ENCODE peak calls at places on chromosomes 11 and 22, in five cellular contexts. K is naive thymus-derived CD4-positive, alpha-beta T cell; J is AG04450; N is cardiac muscle cell; Q is CD8-positive, alpha-beta memory T cell. Y is an unnamed sample. For H3K27me3, the result is how much of the 10 kb centered on the place peaks cover.

GRCh38 chr11:40722179-40722795 is 737.2 kb downstream of the LRRC4C start:
- DNase-seq in Q (no peak), N (peak), K (no peak), J (no peak), Y (peak)

GRCh38 chr22:25062378-25063095 is 110.0 kb downstream of the KIAA1671 start:
- DNase-seq in N (no peak), J (no peak), K (peak), Q (peak), Y (no peak)

GRCh38 chr11:100800202-100800601 is 113.1 kb downstream of the ARHGAP42 start:
- DNase-seq in Q (no peak), J (no peak), K (no peak), N (peak), Y (no peak)

GRCh38 chr11:12330491-12331231 is 46.7 kb upstream of the PARVA start:
- DNase-seq in J (no peak), Q (no peak), N (peak), K (no peak), Y (no peak)

GRCh38 chr22:50674127-50674493 is 1.5 kb downstream of the SHANK3 start:
- DNase-seq in K (no peak), Q (no peak), J (no peak), N (no peak), Y (no peak)

GRCh38 chr22:17065433-17065832 is 19.4 kb upstream of the IL17RA start:
- DNase-seq in J (no peak), N (no peak), K (no peak), Q (no peak), Y (no peak)

GRCh38 chr11:6900327-6900999 is 8.2 kb upstream of the OR2D2 start:
- DNase-seq in N (no peak), Q (no peak), K (no peak), J (no peak), Y (no peak)

GRCh38 chr11:200224-201003 is 6.8 kb downstream of the BET1L start:
- DNase-seq in K (no peak), N (no peak), J (no peak), Q (no peak), Y (no peak)

GRCh38 chr22:24164823-24165379 is 16.4 kb upstream of the SUSD2 start:
- DNase-seq in K (no peak), J (no peak), Q (no peak), N (no peak), Y (no peak)

GRCh38 chr22:35230839-35231584 is 26.3 kb upstream of the HMGXB4 start:
- DNase-seq in K (no peak), N (no peak), J (no peak), Q (no peak), Y (no peak)

GRCh38 chr11:80593981-80594380 is 1153.2 kb upstream of the TENM4 start:
- DNase-seq in N (peak), Q (no peak), J (no peak), K (no peak), Y (no peak)

GRCh38 chr22:30968924-30969531 is at the start of gene TUG1:
- DNase-seq in K (peak), J (peak), N (peak), Q (peak), Y (peak)

GRCh38 chr11:1049911-1050580 is 13.5 kb upstream of the MUC6 start:
- DNase-seq in K (no peak), J (no peak), N (no peak), Q (no peak), Y (no peak)

GRCh38 chr11:8615633-8616032 is 21.6 kb upstream of the STK33 start:
- DNase-seq in K (no peak), Q (no peak), J (no peak), N (no peak), Y (no peak)

GRCh38 chr11:124329787-124330478 is 9.9 kb upstream of the OR8D2 start:
- DNase-seq in Q (no peak), N (no peak), K (no peak), J (no peak), Y (peak)

GRCh38 chr11:122817121-122817520 is 21.2 kb upstream of the CRTAM start:
- DNase-seq in J (no peak), N (peak), Q (no peak), K (no peak), Y (no peak)

GRCh38 chr22:47195156-47195675 is 432.8 kb downstream of the TBC1D22A start:
- DNase-seq in Q (no peak), J (no peak), N (no peak), K (no peak), Y (no peak)

GRCh38 chr11:82988936-82989627 is 82.6 kb downstream of the RAB30 start:
- DNase-seq in Q (no peak), K (no peak), J (no peak), N (no peak), Y (no peak)

GRCh38 chr11:123561046-123561781 is 93.2 kb downstream of the SCN3B start:
- DNase-seq in N (peak), K (no peak), Q (no peak), J (no peak), Y (no peak)

GRCh38 chr11:130631119-130631518 is 182.7 kb downstream of the ADAMTS15 start:
- DNase-seq in K (no peak), Q (no peak), N (peak), J (no peak), Y (no peak)

GRCh38 chr22:50136431-50137047 is 34.0 kb upstream of the PANX2 start:
- DNase-seq in N (peak), K (no peak), J (no peak), Q (no peak), Y (no peak)

GRCh38 chr11:132992838-132993680 is 539.2 kb downstream of the OPCML start:
- DNase-seq in J (no peak), K (no peak), Q (no peak), N (peak), Y (no peak)

GRCh38 chr11:96256213-96256580 is 86.8 kb downstream of the MAML2 start:
- DNase-seq in Q (no peak), K (no peak), J (no peak), N (no peak), Y (no peak)

GRCh38 chr11:111299111-111300026 is 1.0 kb downstream of the POU2AF3 start:
- DNase-seq in N (peak), J (no peak), Q (no peak), K (no peak), Y (no peak)

GRCh38 chr22:43319661-43320486 is 23.3 kb downstream of the SCUBE1 start:
- DNase-seq in K (no peak), J (no peak), Q (no peak), N (no peak), Y (no peak)

GRCh38 chr11:38446336-38446735 is 1848.3 kb upstream of the RAG2 start:
- DNase-seq in J (no peak), K (no peak), N (no peak), Q (no peak), Y (no peak)

GRCh38 chr11:83475741-83476140 is 189.6 kb upstream of the CCDC90B start:
- DNase-seq in K (no peak), Q (no peak), N (no peak), J (no peak), Y (no peak)

GRCh38 chr11:9527481-9528140 is 45.9 kb upstream of the WEE1 start:
- DNase-seq in N (peak), Q (no peak), K (no peak), J (peak), Y (no peak)

GRCh38 chr11:86397351-86397750 is 22.7 kb downstream of the CCDC81 start:
- DNase-seq in N (no peak), Q (no peak), K (no peak), J (no peak), Y (no peak)

GRCh38 chr11:44813401-44813800 is 86.6 kb downstream of the TSPAN18 start:
- DNase-seq in J (no peak), K (no peak), N (no peak), Q (no peak), Y (peak)

GRCh38 chr11:35548925-35549561 is 23.6 kb upstream of the PAMR1 start:
- DNase-seq in J (no peak), N (no peak), K (no peak), Q (no peak), Y (no peak)

GRCh38 chr11:94504689-94505293 is 7.5 kb upstream of the C11orf97 start:
- DNase-seq in N (peak), Q (peak), J (peak), K (peak), Y (no peak)

DNA sequence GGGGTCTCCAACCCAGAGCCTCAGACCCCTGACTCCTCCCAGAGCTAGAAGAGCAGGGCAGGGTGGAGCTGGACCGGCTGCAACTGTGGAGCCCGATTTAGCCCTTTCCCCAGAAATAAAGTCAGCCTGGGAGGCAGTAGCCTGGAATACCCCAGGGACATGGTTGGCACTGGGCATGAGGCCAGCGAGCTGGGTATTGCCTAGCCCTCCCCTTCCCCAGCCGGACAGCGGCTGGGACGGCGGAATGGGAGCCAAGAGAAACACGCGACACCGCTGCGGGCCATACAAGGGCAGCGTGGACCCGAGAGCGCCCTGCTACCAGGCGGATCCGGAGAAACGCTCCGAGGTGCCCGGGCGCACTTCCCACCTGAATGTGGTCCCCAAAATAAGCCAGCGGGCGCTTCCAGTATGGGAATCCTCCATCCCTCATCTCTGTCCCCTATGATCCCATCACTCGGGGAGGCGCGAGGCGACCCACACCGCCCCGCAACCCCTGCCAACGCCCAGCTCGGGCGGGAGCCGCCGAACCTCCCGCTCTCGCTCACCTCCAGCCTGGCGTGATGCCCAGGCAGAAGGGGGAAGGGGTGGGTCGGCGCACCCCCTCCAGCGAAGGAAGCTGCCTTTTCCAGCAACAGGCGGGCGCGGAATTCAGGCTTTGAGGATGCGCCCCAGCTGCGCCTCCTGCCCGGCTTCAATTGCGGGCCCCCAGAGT is 757 bp downstream of the MCAM start:
- DNase-seq in K (no peak), Q (no peak), J (no peak), N (no peak), Y (no peak)
- H3K27me3 ChIP-seq in K (under half), Q (under half), J (under half), N (under half), Y (under half)

GRCh38 chr22:38843201-38843715 is 570 bp downstream of the NPTXR start:
- DNase-seq in J (peak), K (peak), Q (peak), N (peak), Y (peak)

GRCh38 chr22:38843716-38844660 is at the start of gene NPTXR:
- DNase-seq in Q (peak), J (no peak), K (peak), N (peak), Y (no peak)

GRCh38 chr22:38845368-38845740 is 1.5 kb upstream of the NPTXR start:
- DNase-seq in Q (no peak), J (no peak), N (no peak), K (no peak), Y (no peak)

GRCh38 chr22:38842512-38843200 is 1.2 kb downstream of the NPTXR start:
- DNase-seq in Q (no peak), J (no peak), K (no peak), N (no peak), Y (no peak)

DNA sequence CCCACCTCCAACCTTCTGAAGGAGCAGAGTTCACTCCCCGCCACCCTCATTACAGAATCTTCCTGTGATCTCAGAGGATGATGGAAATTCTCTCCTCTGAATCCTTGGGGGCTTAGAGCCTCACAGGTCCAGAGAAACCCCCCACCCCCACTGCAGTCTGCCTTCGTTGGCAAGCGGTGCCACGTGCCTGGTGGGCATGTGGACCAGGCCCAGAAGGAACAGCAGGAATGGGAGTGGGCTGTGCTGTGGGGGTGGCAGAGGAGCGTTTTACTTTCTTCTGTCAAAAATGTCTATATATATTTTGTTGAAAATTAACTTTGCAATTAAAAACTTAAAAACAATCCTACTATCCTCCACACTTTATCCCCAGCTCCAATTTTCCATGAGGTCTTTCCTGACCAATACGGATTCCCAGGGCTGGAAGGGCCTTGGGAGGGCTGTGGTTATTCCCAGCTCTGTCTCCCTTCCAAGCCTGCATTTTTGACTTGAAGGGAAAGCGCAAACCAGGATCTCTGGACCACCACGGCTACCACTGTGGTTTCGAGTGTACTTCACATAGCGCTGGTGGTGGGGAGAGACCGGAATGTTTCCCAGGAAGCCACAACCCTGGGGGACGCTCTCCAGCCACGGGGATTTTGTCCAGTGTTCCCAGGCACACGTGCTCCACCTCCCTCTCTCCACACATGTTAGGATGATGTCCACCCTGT is 986 bp upstream of the NPTXR start:
- DNase-seq in K (no peak), J (no peak), N (peak), Q (no peak), Y (no peak)
- H3K27me3 ChIP-seq in K (under half), J (under half), N (half or more), Q (under half), Y (under half)

DNA sequence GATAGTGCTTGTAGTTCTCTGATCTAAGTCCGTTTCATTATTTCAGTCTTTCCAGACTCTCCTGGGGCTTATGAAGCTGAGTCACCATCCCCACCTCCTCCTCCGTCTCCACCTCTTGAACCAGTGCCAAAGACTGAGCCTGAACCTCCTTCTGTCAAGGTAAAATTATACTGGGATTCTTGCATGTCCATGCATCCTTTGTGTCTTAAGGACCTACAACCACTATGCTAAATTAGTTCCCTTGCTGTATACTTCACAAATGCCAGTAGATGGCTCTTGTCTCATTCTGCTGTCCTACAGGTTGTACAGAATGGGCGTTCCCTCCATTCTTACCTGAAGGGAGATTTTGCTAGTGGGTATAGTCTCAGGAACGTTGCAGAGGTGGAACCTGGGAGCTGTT is 42.2 kb downstream of the POLD3 start:
- DNase-seq in K (no peak), J (no peak), N (peak), Q (no peak), Y (no peak)
- H3K27me3 ChIP-seq in K (under half), J (under half), N (under half), Q (under half), Y (under half)

DNA sequence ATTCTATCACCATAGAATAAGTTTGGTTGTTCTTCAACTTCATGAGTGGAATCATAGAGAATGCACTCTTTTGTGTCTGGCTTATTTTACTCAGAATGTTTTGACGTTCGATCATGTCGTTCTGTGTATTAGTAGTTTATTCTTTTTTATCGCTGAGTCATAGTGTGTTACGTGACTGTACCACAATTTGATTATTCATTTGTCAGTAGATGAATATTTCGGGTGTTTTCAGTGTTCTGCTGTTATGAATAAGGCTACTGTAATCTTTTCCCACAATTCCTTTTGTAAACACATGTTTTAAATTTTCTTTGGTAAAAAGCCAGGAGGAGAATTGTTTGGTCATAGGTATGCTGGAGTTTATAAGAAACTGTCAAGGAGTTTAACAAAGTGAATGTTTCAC is 279.9 kb upstream of the B3GAT1 start:
- DNase-seq in N (no peak), K (no peak), Q (no peak), J (no peak), Y (no peak)
- H3K27me3 ChIP-seq in N (under half), K (under half), Q (under half), J (under half), Y (under half)

DNA sequence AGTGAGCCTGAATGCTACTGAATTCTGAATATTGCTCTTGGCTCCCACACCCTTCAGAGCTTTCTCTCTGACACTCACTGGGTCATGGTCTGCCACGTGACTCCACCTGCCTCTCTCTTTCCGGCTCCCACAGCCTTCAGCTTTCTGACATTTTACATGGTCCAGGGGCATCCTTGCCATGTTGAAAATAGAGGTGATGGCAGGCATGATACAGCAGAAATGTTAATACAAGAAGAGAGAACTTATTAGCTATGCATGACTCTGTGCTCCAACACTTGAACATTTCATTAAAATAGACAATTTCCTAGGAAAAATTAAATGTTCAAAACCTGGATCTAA is 90.3 kb upstream of the CLDN5 start:
- DNase-seq in K (no peak), J (no peak), Q (no peak), N (no peak), Y (no peak)
- H3K27me3 ChIP-seq in K (under half), J (under half), Q (under half), N (under half), Y (under half)

Y was measured in HL-60.